ENCODE peak calls at places on chromosomes 1 and 21, in seven cellular contexts. Y, X, H, C, E, M and J are unnamed samples.

GRCh38 chr1:231792634-231793033 is 166.0 kb downstream of the DISC1 start:
- DNase-seq in C (no peak), H (no peak), M (no peak), E (peak; percentile 39), Y (no peak), X (peak; percentile 20), J (no peak)

GRCh38 chr1:32848354-32849063 is 22.2 kb downstream of the FNDC5 start:
- DNase-seq in Y (no peak), H (no peak), M (no peak), E (no peak), X (no peak), C (no peak), J (no peak)

GRCh38 chr21:34198232-34199120 is 125.1 kb downstream of the MRPS6 start:
- DNase-seq in C (no peak), H (no peak), X (no peak), E (no peak), Y (no peak), M (no peak), J (no peak)

GRCh38 chr1:16122361-16122881 is 33.4 kb downstream of the EPHA2 start:
- DNase-seq in C (peak; percentile 59), H (peak; percentile 44), Y (peak; percentile 20), X (peak; percentile 92), E (peak; percentile 23), M (no peak), J (no peak)

GRCh38 chr1:17596186-17596585 is 56.7 kb downstream of the ARHGEF10L start:
- DNase-seq in H (no peak), X (peak; percentile 71), Y (no peak), M (no peak), C (no peak), E (no peak), J (no peak)

GRCh38 chr1:162702628-162703027 is 70.4 kb downstream of the DDR2 start:
- DNase-seq in H (no peak), M (no peak), E (peak; percentile 64), C (no peak), X (no peak), Y (no peak), J (no peak)

GRCh38 chr1:65527672-65528071 is 107.2 kb downstream of the LEPR start:
- DNase-seq in C (no peak), X (no peak), Y (peak; percentile 55), M (no peak), H (no peak), E (peak; percentile 93), J (no peak)

GRCh38 chr1:162973381-162973795 is 95.8 kb upstream of the RGS4 start:
- DNase-seq in M (no peak), C (no peak), H (peak; percentile 90), X (no peak), E (peak; percentile 49), Y (peak; percentile 75), J (no peak)

GRCh38 chr1:246959944-246960693 is 28.4 kb upstream of the AHCTF1 start:
- DNase-seq in C (no peak), H (no peak), Y (no peak), E (peak; percentile 31), M (no peak), X (no peak), J (no peak)

DNA sequence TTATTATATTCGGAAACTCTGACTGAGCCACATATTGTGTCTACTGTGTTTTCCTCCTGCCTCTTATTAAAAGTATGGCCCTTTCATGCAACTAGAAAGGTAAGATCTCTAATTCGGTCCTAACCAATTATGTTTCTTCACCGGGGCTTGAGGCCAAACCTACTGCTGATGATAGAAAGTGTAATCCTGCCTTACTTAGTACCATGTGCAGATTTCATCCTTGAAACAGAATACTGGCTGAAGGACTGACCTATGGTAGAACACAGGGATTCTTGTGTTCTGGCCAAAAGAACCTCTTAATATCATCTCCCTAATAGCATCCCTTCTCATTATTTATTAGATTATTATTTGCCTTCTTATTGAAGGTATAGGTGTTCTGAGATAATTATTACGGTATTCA is 72.6 kb downstream of the TOR3A start:
- DNase-seq in C (no peak), H (no peak), Y (no peak), E (no peak), M (no peak), X (no peak), J (no peak)
- H3K23ac ChIP-seq in C (no peak overlapping the region), H (no peak overlapping the region), Y (no peak overlapping the region), E (no peak overlapping the region), M (no peak overlapping the region), X (no peak overlapping the region), J (no peak overlapping the region)

GRCh38 chr1:3863231-3863935 is 6.1 kb downstream of the DFFB start:
- DNase-seq in H (no peak), M (no peak), E (no peak), C (no peak), Y (no peak), X (no peak), J (no peak)
- H3K23ac ChIP-seq in H (no peak overlapping the region), M (no peak overlapping the region), E (no peak overlapping the region), C (no peak overlapping the region), Y (no peak overlapping the region), X (no peak overlapping the region), J (no peak overlapping the region)

GRCh38 chr1:178538192-178538916 is 25.4 kb downstream of the TEX35 start:
- DNase-seq in E (peak; percentile 28), H (peak; percentile 88), X (no peak), C (no peak), M (no peak), Y (peak; percentile 77), J (no peak)
- H3K23ac ChIP-seq in E (no peak overlapping the region), H (peak overlapping the region; percentile 62), X (no peak overlapping the region), C (no peak overlapping the region), M (no peak overlapping the region), Y (no peak overlapping the region), J (no peak overlapping the region)

GRCh38 chr1:173663159-173663558 is 6.5 kb downstream of the ANKRD45 start:
- DNase-seq in H (no peak), E (no peak), X (no peak), M (no peak), C (no peak), Y (no peak), J (no peak)

GRCh38 chr1:173661763-173662162 is 7.9 kb downstream of the ANKRD45 start:
- DNase-seq in X (no peak), C (no peak), E (no peak), M (no peak), Y (no peak), H (no peak), J (no peak)

GRCh38 chr1:173661271-173661670 is 8.4 kb downstream of the ANKRD45 start:
- DNase-seq in Y (no peak), C (no peak), E (no peak), X (no peak), H (no peak), M (no peak), J (no peak)

GRCh38 chr1:173660306-173660705 is 9.3 kb downstream of the ANKRD45 start:
- DNase-seq in E (no peak), H (no peak), C (no peak), M (no peak), Y (no peak), X (no peak), J (no peak)
- H3K23ac ChIP-seq in E (no peak overlapping the region), H (no peak overlapping the region), C (no peak overlapping the region), M (no peak overlapping the region), Y (no peak overlapping the region), X (no peak overlapping the region), J (no peak overlapping the region)

DNA sequence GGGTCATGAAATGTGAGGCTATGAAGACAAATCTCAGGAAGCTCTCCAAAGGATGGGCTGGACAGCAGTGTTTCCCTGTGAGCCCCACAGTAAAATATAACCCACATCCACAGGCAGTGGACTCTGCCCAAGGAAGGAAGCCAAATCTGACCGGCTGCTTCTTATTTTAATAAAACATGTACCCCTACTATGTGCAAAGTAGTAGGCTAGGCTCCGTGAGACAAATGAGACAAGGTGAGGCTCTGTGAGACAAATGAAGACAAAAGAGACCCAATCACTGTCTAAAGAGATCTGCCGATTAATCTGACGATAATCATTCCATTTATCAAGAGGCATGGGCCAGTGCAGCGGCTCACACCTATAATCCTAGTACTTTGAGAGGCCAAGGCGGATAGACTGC is 2.1 kb downstream of the ASAP3 start:
- DNase-seq in E (no peak), X (no peak), C (no peak), Y (no peak), H (no peak), M (no peak), J (no peak)
- H3K23ac ChIP-seq in E (no peak overlapping the region), X (no peak overlapping the region), C (no peak overlapping the region), Y (no peak overlapping the region), H (peak overlapping the region; percentile 2), M (no peak overlapping the region), J (no peak overlapping the region)

DNA sequence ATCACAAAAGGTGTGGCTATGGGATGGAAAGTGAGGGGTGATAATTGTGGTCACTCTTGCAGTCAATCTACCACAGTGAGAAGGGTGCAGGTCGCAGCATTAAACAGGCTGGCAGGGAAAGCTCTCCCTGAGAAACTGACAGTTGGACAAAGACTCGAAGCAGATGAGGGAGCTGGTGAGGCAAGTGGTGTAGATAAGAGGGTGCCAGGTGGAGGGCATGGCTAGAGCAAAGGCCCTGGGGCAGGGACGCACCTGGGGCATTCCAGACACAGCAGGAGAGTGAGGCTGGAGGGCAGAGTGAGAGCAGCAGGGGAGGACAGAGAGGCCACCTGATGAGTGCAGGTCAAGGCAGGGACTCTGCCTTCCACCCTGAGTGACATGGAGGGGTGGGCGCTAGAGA is 264.8 kb downstream of the PRDM2 start:
- DNase-seq in H (no peak), M (no peak), Y (no peak), X (no peak), C (no peak), E (no peak), J (no peak)
- H3K23ac ChIP-seq in H (no peak overlapping the region), M (no peak overlapping the region), Y (no peak overlapping the region), X (no peak overlapping the region), C (no peak overlapping the region), E (no peak overlapping the region), J (no peak overlapping the region)

GRCh38 chr1:89611721-89612120 is 21.2 kb upstream of the LRRC8C start:
- DNase-seq in E (no peak), M (no peak), X (no peak), Y (no peak), C (no peak), H (no peak), J (no peak)

GRCh38 chr1:89608627-89609338 is 24.1 kb upstream of the LRRC8C start:
- DNase-seq in E (no peak), H (no peak), C (no peak), M (no peak), X (no peak), Y (no peak), J (no peak)

GRCh38 chr1:89609339-89609725 is 23.6 kb upstream of the LRRC8C start:
- DNase-seq in H (no peak), M (no peak), Y (no peak), X (no peak), C (no peak), E (no peak), J (no peak)

GRCh38 chr1:89609781-89610456 is 23.0 kb upstream of the LRRC8C start:
- DNase-seq in E (no peak), H (no peak), X (no peak), Y (no peak), M (no peak), C (peak; percentile 40), J (no peak)

DNA sequence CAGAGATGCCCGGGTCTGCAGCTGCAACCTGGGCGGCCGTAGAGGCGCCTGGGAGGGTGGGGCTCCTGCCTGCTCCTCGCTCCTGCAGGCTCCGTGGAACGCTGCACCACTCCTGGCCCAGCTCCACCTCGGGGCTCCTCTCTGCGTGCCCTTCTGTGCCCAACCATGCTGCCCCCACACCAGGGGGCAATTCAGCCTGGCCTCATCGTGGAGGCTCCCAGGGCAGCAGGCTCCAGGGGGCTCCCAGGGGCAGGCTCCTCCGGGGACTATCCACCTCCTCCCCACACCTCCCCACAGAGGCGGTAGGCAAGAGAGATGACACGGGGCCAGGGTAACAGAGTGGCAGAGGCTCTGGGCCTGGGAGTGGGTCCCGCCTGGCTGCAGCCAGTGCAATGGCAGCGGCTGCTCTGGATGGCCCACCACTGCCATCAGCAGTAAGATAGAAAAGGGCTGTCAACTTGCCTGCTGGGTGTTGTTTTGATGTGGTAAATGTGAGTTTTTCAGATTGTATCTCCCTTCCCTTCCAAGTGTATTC is 22.4 kb upstream of the LRRC8C start:
- DNase-seq in H (no peak), E (no peak), X (peak; percentile 23), C (no peak), M (no peak), Y (no peak), J (no peak)
- H3K23ac ChIP-seq in H (no peak overlapping the region), E (no peak overlapping the region), X (no peak overlapping the region), C (no peak overlapping the region), M (no peak overlapping the region), Y (no peak overlapping the region), J (peak overlapping the region; percentile 28)